ENCODE peak calls at places on chromosomes 13 and 19, in five cellular contexts. T, A, M, Y and U are unnamed samples.

GRCh38 chr13:43272866-43273265 is 249.5 kb downstream of the DNAJC15 start:
- DNase-seq in T (no peak), A (no peak), M (no peak), Y (no peak), U (no peak)

GRCh38 chr19:14181906-14182305 is 24.1 kb downstream of the ADGRL1 start:
- DNase-seq in T (no peak), A (no peak), M (no peak), Y (no peak), U (no peak)

GRCh38 chr19:1382250-1382649 is 1.5 kb upstream of the NDUFS7 start:
- DNase-seq in T (no peak), A (no peak), M (no peak), Y (no peak), U (no peak)

GRCh38 chr13:26457212-26457611 is 100.3 kb upstream of the WASF3 start:
- DNase-seq in T (no peak), A (no peak), M (no peak), Y (no peak), U (no peak)

GRCh38 chr13:95588721-95589120 is 36.2 kb downstream of the CLDN10 start:
- DNase-seq in T (no peak), A (no peak), M (no peak), Y (no peak), U (no peak)

GRCh38 chr13:77150651-77151050 is 123.7 kb upstream of the FBXL3 start:
- DNase-seq in T (no peak), A (no peak), M (no peak), Y (no peak), U (no peak)

GRCh38 chr19:18895038-18895827 is 725 bp downstream of the CERS1 start:
- DNase-seq in T (peak; percentile 69), A (peak; percentile 79), M (peak; percentile 80), Y (no peak), U (peak; percentile 38)

GRCh38 chr19:275000-275399 is 16.2 kb downstream of the PLPP2 start:
- DNase-seq in T (no peak), A (no peak), M (no peak), Y (no peak), U (no peak)

GRCh38 chr19:49746206-49746958 is 16.7 kb downstream of the TSKS start:
- DNase-seq in T (peak; percentile 100), A (peak; percentile 36), M (peak; percentile 97), Y (no peak), U (peak; percentile 90)

GRCh38 chr19:15812059-15812722 is 3.3 kb downstream of the OR10H1 start:
- DNase-seq in T (no peak), A (no peak), M (no peak), Y (no peak), U (peak; percentile 72)

GRCh38 chr19:46579286-46579944 is 21.7 kb upstream of the CALM3 start:
- DNase-seq in T (peak; percentile 17), A (no peak), M (peak; percentile 82), Y (no peak), U (no peak)

GRCh38 chr19:43934055-43934984 is 762 bp downstream of the ZNF45 start:
- DNase-seq in T (peak; percentile 16), A (no peak), M (no peak), Y (no peak), U (no peak)

GRCh38 chr19:16566161-16566560 is 6.1 kb downstream of the SLC35E1 start:
- DNase-seq in T (no peak), A (no peak), M (no peak), Y (no peak), U (no peak)

GRCh38 chr13:49444517-49445395 is 682 bp downstream of the SETDB2 start:
- DNase-seq in T (peak; percentile 10), A (peak; percentile 31), M (no peak), Y (peak; percentile 46), U (no peak)
- TF ChIP-seq POLR2A in T (no peak), A (no peak), M (peak; percentile 29), Y (no peak), U (no peak)

GRCh38 chr19:38975214-38975860 is at the start of gene FBXO17:
- DNase-seq in T (peak; percentile 81), A (peak; percentile 47), M (peak; percentile 84), Y (no peak), U (no peak)

GRCh38 chr19:38977445-38978314 is 2.1 kb upstream of the FBXO17 start:
- DNase-seq in T (no peak), A (no peak), M (no peak), Y (peak; percentile 80), U (no peak)

GRCh38 chr19:38971672-38972071 is 3.9 kb downstream of the FBXO17 start:
- DNase-seq in T (no peak), A (no peak), M (no peak), Y (no peak), U (no peak)

GRCh38 chr19:38975861-38976271 is 324 bp upstream of the FBXO17 start:
- DNase-seq in T (no peak), A (peak; percentile 60), M (peak; percentile 68), Y (no peak), U (no peak)

GRCh38 chr19:38974599-38975213 is 836 bp downstream of the FBXO17 start:
- DNase-seq in T (no peak), A (no peak), M (no peak), Y (no peak), U (no peak)
- TF ChIP-seq JUND in T (no peak), A (no peak), M (no peak), Y (no peak), U (no peak)

GRCh38 chr19:51712461-51713081 is 11.2 kb downstream of the HAS1 start:
- DNase-seq in T (peak; percentile 50), A (no peak), M (peak; percentile 51), Y (no peak), U (no peak)
- TF ChIP-seq ATF3 in T (no peak), A (no peak), M (no peak), Y (no peak), U (no peak)

GRCh38 chr19:55605637-55606470 is at the start of gene ZNF865:
- DNase-seq in T (peak; percentile 81), A (peak; percentile 72), M (peak; percentile 72), Y (peak; percentile 57), U (peak; percentile 69)

GRCh38 chr19:55603581-55604292 is 1.7 kb upstream of the ZNF865 start:
- DNase-seq in T (peak; percentile 56), A (no peak), M (peak; percentile 72), Y (no peak), U (no peak)

GRCh38 chr19:55606817-55607216 is 1.4 kb downstream of the ZNF865 start:
- DNase-seq in T (no peak), A (no peak), M (no peak), Y (no peak), U (no peak)

GRCh38 chr19:55606471-55606787 is 982 bp downstream of the ZNF865 start:
- DNase-seq in T (no peak), A (no peak), M (no peak), Y (no peak), U (no peak)

GRCh38 chr19:55605207-55605636 is 225 bp upstream of the ZNF865 start:
- DNase-seq in T (peak; percentile 95), A (peak; percentile 95), M (peak; percentile 98), Y (peak; percentile 94), U (peak; percentile 92)
- TF ChIP-seq POLR2A in T (no peak), A (peak; percentile 72), M (peak; percentile 49), Y (no peak), U (no peak)

DNA sequence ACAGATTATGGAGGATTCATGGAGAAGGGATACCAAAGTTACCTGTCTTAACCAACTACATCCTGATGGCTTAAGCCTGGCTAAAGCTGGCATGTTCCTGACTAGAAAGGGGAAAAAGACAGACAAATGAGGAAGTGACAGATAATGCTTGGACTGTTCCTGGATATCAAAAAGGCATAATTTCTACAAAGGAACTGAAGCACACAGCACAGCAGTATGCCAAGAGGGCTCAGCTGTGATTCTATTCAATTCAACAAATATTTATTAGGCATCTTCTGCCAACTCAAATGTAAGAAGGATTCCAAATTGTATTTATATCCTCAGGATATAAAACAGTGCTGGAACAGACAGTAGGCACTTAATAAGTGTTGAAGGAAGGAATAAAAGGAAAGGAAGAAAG is 59.5 kb downstream of the KLF12 start:
- DNase-seq in T (no peak), A (no peak), M (no peak), Y (no peak), U (no peak)
- TF ChIP-seq JUND in T (no peak), A (no peak), M (no peak), Y (no peak), U (no peak)

GRCh38 chr19:53868892-53869804 is 1.5 kb downstream of the MYADM start:
- DNase-seq in T (peak; percentile 95), A (peak; percentile 82), M (peak; percentile 92), Y (no peak), U (peak; percentile 61)
- TF ChIP-seq ATF3 in T (no peak), A (no peak), M (no peak), Y (no peak), U (no peak)